ENCODE peak calls at places on chromosomes 4 and X, in eight cellular contexts. T, E, Q, H, K, F, L and U are unnamed samples.

GRCh38 chrX:7225338-7225737 is 77.4 kb upstream of the PUDP start:
- DNase-seq in T (no peak), E (no peak), Q (no peak), H (no peak), K (no peak), F (no peak), L (no peak), U (no peak)

GRCh38 chr4:132218406-132218805 is 930.7 kb upstream of the PCDH10 start:
- DNase-seq in T (no peak), E (no peak), Q (no peak), H (no peak), K (no peak), F (no peak), L (no peak), U (no peak)

GRCh38 chr4:101795704-101796103 is 5.2 kb downstream of the BANK1 start:
- DNase-seq in T (no peak), E (no peak), Q (no peak), H (no peak), K (no peak), F (no peak), L (no peak), U (no peak)

GRCh38 chr4:1371151-1371830 is 24.3 kb downstream of the UVSSA start:
- DNase-seq in T (no peak), E (no peak), Q (no peak), H (peak; percentile 31), K (no peak), F (no peak), L (no peak), U (no peak)

GRCh38 chr4:89539797-89540711 is 232.5 kb upstream of the GPRIN3 start:
- DNase-seq in T (peak; percentile 41), E (no peak), Q (no peak), H (no peak), K (no peak), F (no peak), L (peak; percentile 31), U (no peak)

GRCh38 chrX:66050140-66050569 is 10.3 kb upstream of the VSIG4 start:
- DNase-seq in T (no peak), E (no peak), Q (no peak), H (no peak), K (no peak), F (no peak), L (no peak), U (no peak)

GRCh38 chr4:150348079-150348478 is 233.9 kb upstream of the MAB21L2 start:
- DNase-seq in T (peak; percentile 60), E (no peak), Q (peak; percentile 41), H (no peak), K (no peak), F (no peak), L (peak; percentile 60), U (peak; percentile 59)

GRCh38 chrX:153889123-153889522 is 3.1 kb upstream of the L1CAM start:
- DNase-seq in T (no peak), E (no peak), Q (no peak), H (no peak), K (no peak), F (no peak), L (no peak), U (no peak)

GRCh38 chr4:31228068-31228467 is 507.9 kb downstream of the PCDH7 start:
- DNase-seq in T (no peak), E (no peak), Q (no peak), H (no peak), K (no peak), F (no peak), L (no peak), U (no peak)

GRCh38 chrX:110402091-110402854 is 43.6 kb downstream of the RTL9 start:
- DNase-seq in T (peak; percentile 69), E (peak; percentile 36), Q (no peak), H (no peak), K (no peak), F (peak; percentile 53), L (peak; percentile 62), U (no peak)

GRCh38 chr4:170025523-170026252 is 507 bp downstream of the MFAP3L start:
- DNase-seq in T (peak; percentile 15), E (peak; percentile 35), Q (no peak), H (no peak), K (no peak), F (no peak), L (peak; percentile 15), U (no peak)
- H3K4me3 ChIP-seq in T (peak overlapping the region; percentile 36), E (peak overlapping the region; percentile 92), Q (peak overlapping the region; percentile 62), H (peak overlapping the region; percentile 86), K (peak overlapping the region; percentile 57), F (peak overlapping the region; percentile 83), L (peak overlapping the region; percentile 57), U (peak overlapping the region; percentile 84)

GRCh38 chr4:43763029-43763610 is 685.5 kb downstream of the KCTD8 start:
- DNase-seq in T (no peak), E (no peak), Q (no peak), H (no peak), K (no peak), F (no peak), L (no peak), U (peak; percentile 4)
- TF ChIP-seq CTCF in T (no peak), E (no peak), Q (no peak), H (no peak), K (no peak), F (no peak), L (no peak), U (no peak)

GRCh38 chrX:40149286-40150175 is 51.8 kb upstream of the BCOR start:
- DNase-seq in T (no peak), E (no peak), Q (no peak), H (no peak), K (no peak), F (no peak), L (no peak), U (no peak)
- H3K4me3 ChIP-seq in T (no peak overlapping the region), E (no peak overlapping the region), Q (no peak overlapping the region), H (no peak overlapping the region), K (no peak overlapping the region), F (no peak overlapping the region), L (no peak overlapping the region), U (no peak overlapping the region)

GRCh38 chr4:143771269-143771668 is 70.8 kb upstream of the FREM3 start:
- DNase-seq in T (no peak), E (no peak), Q (no peak), H (no peak), K (no peak), F (no peak), L (no peak), U (no peak)

DNA sequence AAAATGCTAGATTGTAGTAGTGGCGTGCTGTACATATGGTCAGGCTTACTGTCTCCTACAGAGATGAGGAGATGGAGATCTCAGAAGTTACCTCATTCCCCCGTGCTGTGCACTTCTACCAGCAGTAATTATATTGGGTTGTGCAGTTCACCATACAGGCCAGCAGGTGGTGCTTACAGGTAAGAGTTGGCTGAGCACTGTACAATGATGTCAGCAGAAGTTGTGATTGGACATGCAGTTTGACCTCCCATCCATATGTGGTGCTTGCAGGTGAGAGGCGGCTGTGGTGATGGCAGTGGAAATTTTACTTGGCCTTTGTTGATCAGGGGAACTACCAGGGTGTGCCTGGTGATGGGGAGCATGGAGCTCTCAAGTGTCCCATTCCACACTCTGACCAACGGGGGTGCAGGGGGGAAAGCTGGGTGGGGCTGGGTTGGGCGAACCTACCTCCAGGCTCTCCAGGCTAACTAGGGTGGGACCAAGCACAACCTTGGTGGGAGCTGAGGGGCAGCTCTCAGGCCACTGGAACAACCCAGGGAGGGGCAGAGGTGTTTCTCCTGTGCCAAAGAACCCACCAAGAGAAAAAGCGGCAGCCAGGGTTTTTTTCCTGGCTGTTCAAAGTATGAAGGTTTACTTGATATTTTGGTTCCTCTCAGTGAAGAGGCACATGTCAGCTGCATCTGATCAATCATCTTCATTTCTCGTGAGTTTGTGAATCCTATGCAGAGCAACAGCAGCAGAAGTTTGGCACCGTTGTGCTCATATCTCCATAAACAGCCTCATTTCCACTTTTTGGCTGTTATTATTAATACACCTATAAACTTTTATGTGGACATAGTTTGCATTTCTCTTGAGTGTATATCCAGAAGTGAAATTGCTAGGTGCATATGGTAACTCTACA is 73.8 kb upstream of the FREM3 start:
- DNase-seq in T (peak; percentile 64), E (no peak), Q (peak; percentile 58), H (no peak), K (peak; percentile 11), F (peak; percentile 66), L (peak; percentile 67), U (peak; percentile 23)
- TF ChIP-seq CTCF in T (peak; percentile 59), E (no peak), Q (peak; percentile 73), H (peak; percentile 63), K (peak; percentile 76), F (peak; percentile 94), L (peak; percentile 84), U (peak; percentile 90)

DNA sequence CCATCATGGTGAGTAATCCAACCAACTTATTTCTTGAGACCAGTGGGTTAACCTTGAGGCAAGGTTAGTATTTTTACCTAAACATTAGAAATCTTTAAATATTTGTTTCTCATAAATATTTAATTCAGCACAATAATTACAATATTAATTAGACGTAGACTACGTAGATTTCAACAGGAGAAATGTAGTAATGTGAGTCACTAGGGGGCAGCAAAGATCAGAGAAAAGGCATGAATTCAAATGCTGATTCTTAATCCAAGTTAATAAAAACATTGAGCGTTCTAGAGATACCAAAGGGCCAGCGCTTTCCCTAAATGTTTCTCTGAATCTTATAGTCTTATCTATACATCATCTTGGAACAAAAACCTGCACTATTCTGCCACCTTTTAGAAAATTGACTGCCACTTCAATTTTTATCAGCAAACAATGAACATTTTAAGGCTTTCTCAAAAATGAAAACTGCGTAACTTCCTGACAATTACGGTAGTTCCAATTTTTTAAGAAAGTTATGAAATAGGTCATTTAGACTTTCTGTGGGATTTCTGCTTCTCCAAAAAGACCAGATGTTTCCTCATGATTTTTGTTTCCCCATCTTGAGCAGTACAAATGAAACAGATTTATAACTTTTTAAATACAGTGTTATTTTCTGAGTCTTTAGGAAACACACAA is 180.7 kb downstream of the GASK1B start:
- DNase-seq in T (peak; percentile 91), E (no peak), Q (peak; percentile 73), H (no peak), K (peak; percentile 54), F (peak; percentile 13), L (peak; percentile 93), U (peak; percentile 16)
- H3K4me3 ChIP-seq in T (peak overlapping the region; percentile 42), E (peak overlapping the region; percentile 23), Q (peak overlapping the region; percentile 13), H (peak overlapping the region; percentile 43), K (no peak overlapping the region), F (no peak overlapping the region), L (peak overlapping the region; percentile 29), U (peak overlapping the region; percentile 35)

DNA sequence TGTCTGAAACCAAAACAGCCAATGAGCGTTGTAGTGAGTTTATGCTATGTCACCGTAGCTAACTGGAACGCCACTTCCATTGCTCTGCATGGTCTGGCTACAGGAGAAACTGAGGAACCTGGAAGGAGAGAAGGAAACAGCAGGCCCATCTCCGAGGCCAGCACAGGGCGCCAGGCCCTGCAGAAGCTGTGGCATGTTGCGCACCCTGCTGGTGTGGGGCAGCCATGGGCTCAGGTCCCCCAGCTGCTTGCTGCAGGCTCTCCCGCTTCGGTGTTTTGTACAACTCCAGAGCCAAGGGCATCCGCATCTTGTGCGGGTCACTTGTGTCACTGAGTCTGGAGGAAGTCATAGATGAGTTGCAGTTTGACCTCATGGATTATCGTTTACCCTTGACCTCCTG is 89.2 kb downstream of the AFAP1 start:
- DNase-seq in T (no peak), E (no peak), Q (no peak), H (no peak), K (no peak), F (peak; percentile 33), L (no peak), U (no peak)
- TF ChIP-seq CTCF in T (no peak), E (no peak), Q (peak; percentile 38), H (no peak), K (no peak), F (peak; percentile 70), L (no peak), U (peak; percentile 18)

GRCh38 chr4:2847297-2847871 is 3.7 kb downstream of the ADD1 start:
- DNase-seq in T (no peak), E (no peak), Q (no peak), H (no peak), K (no peak), F (no peak), L (no peak), U (no peak)
- H3K4me3 ChIP-seq in T (no peak overlapping the region), E (no peak overlapping the region), Q (no peak overlapping the region), H (no peak overlapping the region), K (no peak overlapping the region), F (no peak overlapping the region), L (no peak overlapping the region), U (no peak overlapping the region)